ENCODE peak calls at places on chromosomes 3 and 15, in ten cellular contexts. L is adrenal gland; O is left lung; E is fibroblast of the aortic adventitia; S is WTC11; J is psoas muscle; D is endothelial cell; M is CD8-positive, alpha-beta T cell; F is AG04450; P is suprapubic skin. V is an unnamed sample.

GRCh38 chr3:9339750-9340449 is 23.0 kb upstream of the THUMPD3 start:
- DNase-seq in E (peak; percentile 25), S (no peak), F (no peak), L (no peak), M (no peak), D (no peak), J (no peak), P (no peak), O (no peak), V (no peak)

GRCh38 chr3:53764376-53764775 is 81.8 kb downstream of the CHDH start:
- DNase-seq in E (no peak), P (no peak), S (no peak), M (no peak), F (no peak), J (no peak), O (no peak), L (no peak), D (no peak), V (no peak)

GRCh38 chr15:57732526-57733331 is 26.2 kb downstream of the POLR2M start:
- DNase-seq in J (no peak), L (peak; percentile 83), E (peak; percentile 67), P (no peak), S (peak; percentile 74), M (peak; percentile 54), F (peak; percentile 20), D (peak; percentile 73), O (no peak), V (no peak)

GRCh38 chr15:38598749-38599148 is 34.1 kb upstream of the RASGRP1 start:
- DNase-seq in E (no peak), M (no peak), P (no peak), D (no peak), J (no peak), S (no peak), F (no peak), O (no peak), L (no peak), V (no peak)

GRCh38 chr15:72042054-72042453 is 75.9 kb downstream of the MYO9A start:
- DNase-seq in L (no peak), J (no peak), D (no peak), F (no peak), E (no peak), O (no peak), M (no peak), S (no peak), P (no peak), V (no peak)

GRCh38 chr15:82943176-82943575 is 9.3 kb downstream of the HOMER2 start:
- DNase-seq in D (no peak), P (no peak), M (no peak), E (no peak), L (no peak), F (no peak), O (no peak), J (no peak), S (no peak), V (no peak)

GRCh38 chr3:159757341-159758060 is 231.1 kb upstream of the IL12A start:
- DNase-seq in F (no peak), L (no peak), P (no peak), O (no peak), M (no peak), D (no peak), S (no peak), E (no peak), J (no peak), V (no peak)

GRCh38 chr3:13346481-13347389 is 73.4 kb downstream of the NUP210 start:
- DNase-seq in P (no peak), S (peak; percentile 58), O (peak; percentile 64), F (no peak), D (peak; percentile 28), L (peak; percentile 69), M (peak; percentile 72), E (no peak), J (peak; percentile 77), V (no peak)

GRCh38 chr3:59862686-59863085 is 812.9 kb upstream of the CFAP20DC start:
- DNase-seq in O (no peak), L (no peak), F (no peak), S (no peak), E (peak; percentile 60), M (no peak), J (no peak), D (no peak), P (no peak), V (no peak)

GRCh38 chr15:88571153-88572029 is 24.9 kb upstream of the DET1 start:
- DNase-seq in M (no peak), E (no peak), D (no peak), J (peak; percentile 70), L (peak; percentile 72), O (no peak), F (no peak), S (no peak), P (no peak), V (no peak)

GRCh38 chr3:195209836-195210551 is 61.0 kb downstream of the XXYLT1 start:
- DNase-seq in F (no peak), M (no peak), D (no peak), E (peak; percentile 47), L (peak; percentile 83), J (peak; percentile 88), P (no peak), O (peak; percentile 67), S (no peak), V (no peak)

GRCh38 chr3:66593978-66594377 is 93.2 kb upstream of the LRIG1 start:
- DNase-seq in J (no peak), F (peak; percentile 83), L (no peak), O (no peak), S (no peak), M (no peak), P (no peak), E (peak; percentile 89), D (no peak), V (peak; percentile 85)

GRCh38 chr15:68631621-68632051 is 52.8 kb downstream of the CORO2B start:
- DNase-seq in P (no peak), O (no peak), D (no peak), F (no peak), S (peak; percentile 63), M (no peak), L (no peak), J (no peak), E (no peak), V (no peak)

GRCh38 chr15:49734831-49735508 is 114.1 kb downstream of the DTWD1 start:
- DNase-seq in E (no peak), L (no peak), O (no peak), P (no peak), J (no peak), D (no peak), M (no peak), S (no peak), F (no peak), V (no peak)

GRCh38 chr3:172595648-172596393 is 72.6 kb upstream of the TNFSF10 start:
- DNase-seq in M (peak; percentile 34), P (no peak), D (no peak), L (peak; percentile 68), E (peak; percentile 85), F (no peak), J (no peak), O (no peak), S (no peak), V (peak; percentile 29)

GRCh38 chr3:65902304-65902793 is 136.4 kb downstream of the MAGI1 start:
- DNase-seq in J (no peak), O (no peak), D (peak; percentile 11), S (peak; percentile 55), L (no peak), F (no peak), M (no peak), E (no peak), P (peak; percentile 70), V (no peak)

GRCh38 chr3:69967156-69967555 is 32.4 kb upstream of the SAMMSON start:
- DNase-seq in J (no peak), S (no peak), L (no peak), P (no peak), F (no peak), M (no peak), O (no peak), E (no peak), D (no peak), V (no peak)

GRCh38 chr15:43316007-43316968 is 14.1 kb downstream of the LCMT2 start:
- DNase-seq in F (no peak), S (no peak), O (no peak), D (no peak), E (peak; percentile 44), P (no peak), M (no peak), J (no peak), L (no peak), V (no peak)

GRCh38 chr3:180102604-180103003 is 65.9 kb upstream of the PEX5L start:
- DNase-seq in S (no peak), L (no peak), D (no peak), J (no peak), P (no peak), O (no peak), M (no peak), E (no peak), F (no peak), V (no peak)
- TF ChIP-seq CTCF in S (no peak), L (no peak), D (no peak), J (no peak), P (no peak), O (no peak), M (no peak), E (no peak), F (no peak), V (no peak)

GRCh38 chr3:185069583-185070030 is 83.3 kb downstream of the C3orf70 start:
- DNase-seq in D (peak; percentile 53), L (no peak), J (no peak), M (no peak), P (no peak), S (peak; percentile 88), F (no peak), E (no peak), O (no peak), V (no peak)
- TF ChIP-seq CTCF in D (no peak), L (no peak), J (no peak), M (no peak), P (no peak), S (peak; percentile 11), F (no peak), E (no peak), O (no peak), V (peak; percentile 10)

DNA sequence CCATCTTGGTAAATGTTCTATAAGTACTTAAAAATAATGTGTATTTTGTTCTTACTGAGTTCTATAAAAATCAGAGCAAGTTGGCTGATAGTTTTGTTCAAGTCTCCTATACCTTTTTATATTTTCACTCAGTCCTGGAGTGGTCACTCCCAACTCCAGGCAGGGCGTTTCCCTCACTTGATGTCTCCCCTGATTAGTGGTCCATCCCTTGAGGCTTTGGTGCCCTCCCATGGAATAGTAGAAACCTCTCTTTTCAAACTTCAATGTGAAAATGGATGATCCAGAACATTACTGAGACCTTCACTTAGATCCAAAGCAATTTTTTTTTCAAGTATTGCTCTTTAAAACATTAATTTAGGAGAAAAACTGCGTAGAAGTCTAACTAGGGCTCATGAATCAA is 25.0 kb upstream of the SCN10A start:
- DNase-seq in P (no peak), S (no peak), O (no peak), M (no peak), L (no peak), D (no peak), F (no peak), E (peak; percentile 45), J (no peak), V (no peak)
- TF ChIP-seq CTCF in P (no peak), S (no peak), O (no peak), M (no peak), L (no peak), D (no peak), F (peak; percentile 36), E (peak; percentile 35), J (no peak), V (peak; percentile 22)

DNA sequence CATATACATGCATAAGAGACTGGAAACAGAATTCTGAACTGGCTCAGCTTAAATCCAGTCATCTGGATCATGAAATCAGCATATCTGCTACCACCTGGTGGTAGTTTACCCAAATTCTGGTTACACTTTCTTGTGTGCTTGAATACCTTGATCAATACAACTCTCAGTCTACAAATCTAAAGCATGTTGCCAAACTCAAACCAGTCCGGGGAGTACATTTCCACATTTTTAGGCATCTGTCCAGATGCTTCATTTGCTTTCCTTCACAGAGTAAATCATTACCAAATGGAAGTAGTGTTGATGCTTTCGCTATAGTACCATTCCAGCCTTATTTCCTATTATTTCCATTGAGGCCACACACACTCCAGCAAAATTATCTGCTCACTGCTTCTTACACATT is 126.4 kb downstream of the P2RY1 start:
- DNase-seq in M (no peak), P (no peak), E (peak; percentile 34), O (no peak), D (peak; percentile 31), J (no peak), L (no peak), F (no peak), S (no peak), V (no peak)
- TF ChIP-seq CTCF in M (no peak), P (peak; percentile 9), E (peak; percentile 26), O (peak; percentile 40), D (peak; percentile 53), J (peak; percentile 35), L (peak; percentile 20), F (no peak), S (peak; percentile 14), V (peak; percentile 21)

V was measured in AG09309.